ENCODE peak calls at places on chromosomes 13 and 19, in seven cellular contexts. X is MV-4-11; T is DMS 273 treated with DMSO at 0.1 percent for 48 hours; M is stimulated activated CD8-positive, alpha-beta memory T cell treated with anti-CD3 and anti-CD28 coated beads, Interleukin-7, amount 100 ng/mL, for 4 hours; K is activated CD4-positive, alpha-beta T cell treated with anti-CD3 and anti-CD28 coated beads for 24 hours; A is left lung; G is choroid plexus epithelial cell. R is an unnamed sample.

GRCh38 chr13:38803566-38803965 is 116.7 kb downstream of the FREM2 start:
- DNase-seq in M (no peak), X (no peak), A (no peak), T (no peak), K (no peak), G (no peak), R (no peak)

GRCh38 chr19:45999653-46000121 is 4.4 kb downstream of the CCDC61 start:
- DNase-seq in M (no peak), K (no peak), A (peak), T (no peak), G (peak), X (peak), R (no peak)

GRCh38 chr13:114106526-114106925 is 25.9 kb downstream of the RASA3 start:
- DNase-seq in M (no peak), A (no peak), X (no peak), G (no peak), K (no peak), T (no peak), R (no peak)

GRCh38 chr13:84025828-84026227 is 143.6 kb upstream of the SLITRK1 start:
- DNase-seq in M (no peak), G (no peak), A (no peak), T (no peak), K (no peak), X (peak), R (no peak)

GRCh38 chr19:43372462-43372861 is 19.0 kb downstream of the CD177 start:
- DNase-seq in G (peak), K (no peak), T (no peak), A (no peak), M (no peak), X (peak), R (no peak)

GRCh38 chr19:6522712-6523111 is 8.1 kb upstream of the TNFSF9 start:
- DNase-seq in A (peak), K (no peak), T (no peak), M (no peak), X (no peak), G (no peak), R (no peak)

GRCh38 chr19:1769645-1769985 is 16.3 kb downstream of the ONECUT3 start:
- DNase-seq in X (no peak), K (no peak), T (no peak), M (no peak), G (no peak), A (no peak), R (no peak)

GRCh38 chr13:73625562-73626339 is 508.5 kb downstream of the KLF12 start:
- DNase-seq in X (no peak), M (no peak), K (no peak), A (no peak), G (no peak), T (no peak), R (no peak)

GRCh38 chr13:33910267-33910666 is 92.3 kb downstream of the RFC3 start:
- DNase-seq in T (no peak), A (no peak), X (no peak), G (no peak), K (no peak), M (no peak), R (no peak)

GRCh38 chr13:110347535-110348308 is 40.6 kb downstream of the COL4A2 start:
- DNase-seq in T (no peak), A (no peak), M (no peak), G (peak), K (no peak), X (no peak), R (no peak)

GRCh38 chr19:55712804-55713631 is 25.2 kb downstream of the NLRP9 start:
- DNase-seq in K (no peak), A (no peak), T (no peak), M (no peak), X (no peak), G (no peak), R (no peak)

GRCh38 chr13:81714513-81714912 is 1373.6 kb upstream of the SPRY2 start:
- DNase-seq in T (no peak), G (peak), K (no peak), M (no peak), X (no peak), A (no peak), R (no peak)

GRCh38 chr19:14072535-14073231 is at the start of gene MISP3:
- DNase-seq in M (peak), A (peak), K (no peak), G (peak), X (no peak), T (no peak), R (no peak)

GRCh38 chr19:35665604-35666003 is 713 bp upstream of the UPK1A start:
- DNase-seq in T (no peak), K (no peak), M (no peak), G (no peak), A (peak), X (no peak), R (no peak)

GRCh38 chr19:2729943-2730818 is 9.0 kb upstream of the DIRAS1 start:
- DNase-seq in X (no peak), A (no peak), K (no peak), M (no peak), G (no peak), T (no peak), R (no peak)

GRCh38 chr19:49492573-49493411 is 3.4 kb upstream of the RPS11 start:
- DNase-seq in G (no peak), X (peak), K (no peak), T (peak), A (no peak), M (no peak), R (no peak)

GRCh38 chr19:54654447-54655321 is 8.1 kb upstream of the LILRB4 start:
- DNase-seq in K (no peak), M (no peak), X (no peak), G (no peak), A (no peak), T (no peak), R (no peak)

GRCh38 chr13:21364357-21364756 is 94.7 kb downstream of the ZDHHC20 start:
- DNase-seq in G (no peak), K (no peak), M (no peak), T (no peak), X (no peak), A (no peak), R (no peak)

GRCh38 chr19:16386619-16387240 is 62.1 kb downstream of the KLF2 start:
- DNase-seq in T (peak), K (no peak), A (no peak), M (no peak), X (peak), G (peak), R (no peak)

GRCh38 chr13:28609936-28610335 is 49.0 kb upstream of the POMP start:
- DNase-seq in X (no peak), T (no peak), A (no peak), K (no peak), G (peak), M (no peak), R (no peak)

GRCh38 chr13:102039264-102039663 is 362.6 kb downstream of the FGF14 start:
- DNase-seq in K (no peak), M (no peak), G (no peak), X (no peak), A (no peak), T (no peak), R (no peak)

GRCh38 chr13:43227721-43228120 is 204.3 kb downstream of the DNAJC15 start:
- DNase-seq in G (no peak), A (no peak), T (no peak), K (no peak), M (no peak), X (no peak), R (no peak)

GRCh38 chr19:41646589-41647204 is 19.8 kb upstream of the CEACAM4 start:
- DNase-seq in K (peak), T (no peak), M (no peak), G (peak), A (peak), X (peak), R (no peak)

GRCh38 chr19:51020988-51021651 is 1.6 kb upstream of the KLK10 start:
- DNase-seq in T (peak), G (peak), M (no peak), K (no peak), X (peak), A (no peak), R (no peak)

GRCh38 chr13:110533771-110534670 is 27.5 kb downstream of the RAB20 start:
- DNase-seq in G (no peak), K (no peak), A (no peak), X (no peak), T (no peak), M (no peak), R (no peak)

GRCh38 chr19:2973229-2973628 is 4.1 kb upstream of the TLE6 start:
- DNase-seq in X (no peak), K (no peak), T (no peak), A (no peak), G (peak), M (no peak), R (no peak)

GRCh38 chr13:113474179-113474578 is 16.3 kb downstream of the DCUN1D2 start:
- DNase-seq in X (peak), A (no peak), G (peak), K (no peak), M (no peak), T (no peak), R (no peak)

GRCh38 chr13:28128030-28128429 is 10.3 kb upstream of the PAN3 start:
- DNase-seq in G (no peak), M (no peak), A (no peak), X (no peak), K (no peak), T (peak), R (no peak)

GRCh38 chr13:67101730-67102467 is 128.2 kb downstream of the PCDH9 start:
- DNase-seq in K (no peak), G (peak), T (no peak), A (no peak), X (no peak), M (no peak), R (no peak)

GRCh38 chr19:17842663-17843313 is 5.0 kb downstream of the JAK3 start:
- DNase-seq in M (no peak), K (no peak), T (no peak), X (no peak), G (no peak), A (no peak), R (no peak)